ENCODE peak calls at places on chromosome 1, in nine cellular contexts. Q is spleen, G is neural crest cell, U is adrenal gland, L is A549, M is RWPE1, N is LNCaP clone FGC, K is bronchial epithelial cell, S is WERI-Rb-1. B is an unnamed sample.

GRCh38 chr1:72283204-72284083 is 1.1 kb upstream of the NEGR1 start:
- DNase-seq in Q (peak; percentile 87), G (peak; percentile 42), U (peak; percentile 69), L (no peak), M (peak; percentile 22), N (no peak), K (peak; percentile 41), S (peak; percentile 81), B (peak; percentile 48)

GRCh38 chr1:198253668-198254067 is 96.9 kb downstream of the NEK7 start:
- DNase-seq in Q (no peak), G (no peak), U (peak; percentile 38), L (no peak), M (peak; percentile 56), N (no peak), K (peak; percentile 81), S (no peak), B (no peak)

GRCh38 chr1:75672528-75673393 is 51.7 kb upstream of the ACADM start:
- DNase-seq in Q (no peak), G (no peak), U (no peak), L (no peak), M (peak; percentile 62), N (no peak), K (peak; percentile 93), S (no peak), B (no peak)

GRCh38 chr1:25197235-25197930 is 34.9 kb downstream of the SYF2 start:
- DNase-seq in Q (no peak), G (no peak), U (no peak), L (no peak), M (no peak), N (no peak), K (no peak), S (peak; percentile 38), B (no peak)

GRCh38 chr1:37828410-37829074 is 20.5 kb upstream of the YRDC start:
- DNase-seq in Q (no peak), G (no peak), U (no peak), L (no peak), M (peak; percentile 32), N (no peak), K (peak; percentile 46), S (no peak), B (no peak)

GRCh38 chr1:44293761-44294315 is 61.2 kb downstream of the ERI3 start:
- DNase-seq in Q (no peak), G (no peak), U (peak; percentile 38), L (no peak), M (no peak), N (peak; percentile 79), K (no peak), S (no peak), B (peak; percentile 97)

GRCh38 chr1:14689996-14690614 is 91.6 kb downstream of the KAZN start:
- DNase-seq in Q (no peak), G (no peak), U (no peak), L (no peak), M (no peak), N (no peak), K (no peak), S (no peak), B (no peak)

GRCh38 chr1:149934326-149934725 is 2.4 kb downstream of the MTMR11 start:
- DNase-seq in Q (no peak), G (no peak), U (no peak), L (no peak), M (no peak), N (no peak), K (no peak), S (no peak), B (no peak)

GRCh38 chr1:55822896-55823295 is 607.7 kb upstream of the USP24 start:
- DNase-seq in Q (no peak), G (no peak), U (no peak), L (no peak), M (no peak), N (no peak), K (no peak), S (no peak), B (no peak)

GRCh38 chr1:75855010-75855409 is 58.3 kb downstream of the MSH4 start:
- DNase-seq in Q (no peak), G (no peak), U (no peak), L (no peak), M (peak; percentile 38), N (no peak), K (peak; percentile 88), S (no peak), B (no peak)

GRCh38 chr1:153752561-153753195 is 22.5 kb upstream of the SLC27A3 start:
- DNase-seq in Q (peak; percentile 18), G (no peak), U (peak; percentile 86), L (no peak), M (no peak), N (no peak), K (no peak), S (no peak), B (no peak)

GRCh38 chr1:25744140-25744581 is 55.8 kb upstream of the SELENON start:
- DNase-seq in Q (no peak), G (no peak), U (peak; percentile 83), L (peak; percentile 27), M (peak; percentile 42), N (no peak), K (peak; percentile 54), S (peak; percentile 87), B (peak; percentile 51)

GRCh38 chr1:178644308-178645120 is 80.5 kb upstream of the RALGPS2 start:
- DNase-seq in Q (no peak), G (no peak), U (peak; percentile 86), L (no peak), M (no peak), N (peak; percentile 27), K (no peak), S (no peak), B (peak; percentile 82)

GRCh38 chr1:184212649-184213314 is 161.3 kb downstream of the TSEN15 start:
- DNase-seq in Q (no peak), G (no peak), U (no peak), L (no peak), M (peak; percentile 64), N (no peak), K (peak; percentile 86), S (no peak), B (no peak)

GRCh38 chr1:186605762-186606350 is 74.4 kb downstream of the PTGS2 start:
- DNase-seq in Q (no peak), G (peak; percentile 24), U (peak; percentile 18), L (no peak), M (peak; percentile 35), N (peak; percentile 18), K (peak; percentile 63), S (peak; percentile 43), B (no peak)

GRCh38 chr1:117609471-117609911 is 3.6 kb downstream of the TENT5C start:
- DNase-seq in Q (no peak), G (no peak), U (no peak), L (no peak), M (no peak), N (no peak), K (no peak), S (no peak), B (peak; percentile 65)
- TF ChIP-seq CTCF in Q (no peak), G (no peak), U (no peak), L (no peak), M (no peak), N (no peak), K (no peak), S (no peak), B (no peak)

GRCh38 chr1:92314024-92314423 is 15.2 kb downstream of the RPAP2 start:
- DNase-seq in Q (no peak), G (no peak), U (no peak), L (no peak), M (no peak), N (no peak), K (no peak), S (no peak), B (no peak)

GRCh38 chr1:92317836-92318493 is 19.1 kb downstream of the RPAP2 start:
- DNase-seq in Q (no peak), G (no peak), U (no peak), L (no peak), M (no peak), N (no peak), K (no peak), S (no peak), B (no peak)

GRCh38 chr1:92310185-92310597 is 11.3 kb downstream of the RPAP2 start:
- DNase-seq in Q (no peak), G (no peak), U (no peak), L (peak; percentile 28), M (peak; percentile 50), N (no peak), K (peak; percentile 49), S (no peak), B (no peak)

DNA sequence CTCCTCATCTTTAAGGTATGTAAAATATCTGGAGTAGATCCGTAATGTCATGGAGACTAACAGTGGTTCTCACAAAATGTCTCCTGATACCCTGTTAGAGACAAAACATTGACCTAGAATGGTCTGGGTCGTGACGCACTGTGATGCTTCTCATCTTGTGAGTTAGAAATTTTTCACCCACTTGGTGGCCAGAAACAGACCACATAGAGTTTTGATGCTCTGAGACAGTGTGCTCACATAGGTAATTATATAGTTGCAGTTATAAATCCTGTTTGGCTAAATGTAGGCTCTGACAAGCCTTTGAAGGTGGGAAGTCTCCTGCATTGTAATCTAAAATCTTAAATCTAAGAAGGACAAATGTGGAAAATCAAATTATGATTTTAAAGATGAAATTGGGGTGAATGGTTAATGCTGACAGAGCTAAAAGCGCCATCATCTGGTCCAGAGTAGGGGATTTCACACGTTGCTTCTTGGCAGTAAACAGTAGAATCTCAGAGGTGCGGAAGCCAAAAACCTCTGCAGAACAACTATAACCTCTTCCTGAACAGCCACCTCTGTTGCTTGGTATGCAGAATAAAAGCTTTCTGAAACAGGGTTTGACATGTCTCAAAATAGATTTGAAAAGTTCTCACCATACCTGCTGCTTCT is 17.0 kb downstream of the RPAP2 start:
- DNase-seq in Q (no peak), G (no peak), U (no peak), L (no peak), M (no peak), N (no peak), K (no peak), S (no peak), B (no peak)
- TF ChIP-seq CTCF in Q (no peak), G (no peak), U (no peak), L (no peak), M (no peak), N (peak; percentile 16), K (no peak), S (no peak), B (no peak)

DNA sequence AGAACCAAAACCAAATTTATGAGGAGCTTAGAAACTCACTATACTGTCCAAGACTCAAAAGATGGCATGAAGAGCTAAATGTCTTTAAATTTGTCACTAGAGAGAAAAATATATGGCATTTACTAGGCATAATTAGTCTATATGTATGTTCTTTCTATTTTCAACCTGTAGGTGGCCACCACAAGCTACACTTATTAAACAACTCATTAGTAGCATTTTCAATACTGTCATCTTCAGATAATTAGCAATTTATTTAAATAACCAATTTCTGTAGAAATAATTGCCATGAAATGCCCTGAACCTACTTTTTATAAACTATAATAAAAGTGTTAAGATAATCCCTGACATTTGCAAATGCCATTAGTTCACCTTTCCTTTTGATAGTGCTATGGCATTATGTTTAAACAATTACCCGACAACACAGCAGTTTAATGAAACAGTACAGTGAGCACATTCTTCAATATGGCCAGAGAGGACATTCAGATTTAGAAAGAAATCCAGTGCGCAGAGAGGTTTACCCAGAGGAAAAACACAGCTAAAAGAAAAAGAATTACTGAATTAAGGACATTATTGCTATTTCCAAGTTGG is 522.5 kb downstream of the PTBP2 start:
- DNase-seq in Q (no peak), G (no peak), U (no peak), L (no peak), M (peak; percentile 4), N (no peak), K (peak; percentile 45), S (no peak), B (no peak)
- TF ChIP-seq CTCF in Q (peak; percentile 7), G (peak; percentile 73), U (peak; percentile 54), L (peak; percentile 53), M (peak; percentile 46), N (peak; percentile 54), K (peak; percentile 36), S (no peak), B (peak; percentile 25)

GRCh38 chr1:246372502-246372901 is 134.6 kb downstream of the SMYD3 start:
- DNase-seq in Q (peak; percentile 67), G (no peak), U (peak; percentile 55), L (no peak), M (no peak), N (no peak), K (no peak), S (peak; percentile 40), B (no peak)
- TF ChIP-seq CTCF in Q (no peak), G (no peak), U (no peak), L (no peak), M (no peak), N (no peak), K (no peak), S (no peak), B (no peak)

B was measured in body of pancreas.